ENCODE peak calls at places on chromosomes 16 and 17, in six cellular contexts. Z is kidney tubule cell, D is psoas muscle, V is iris pigment epithelial cell, S is HT1080, O is kidney. G is an unnamed sample.

GRCh38 chr17:76270127-76270592 is 5.0 kb downstream of the UBALD2 start:
- DNase-seq in Z (no peak), D (peak; percentile 66), V (no peak), S (no peak), O (peak; percentile 77), G (no peak)

GRCh38 chr17:927611-928461 is 51.7 kb downstream of the NXN start:
- DNase-seq in Z (peak; percentile 90), D (no peak), V (peak; percentile 97), S (peak; percentile 84), O (no peak), G (peak; percentile 95)

GRCh38 chr17:17751996-17752821 is 71.0 kb downstream of the RAI1 start:
- DNase-seq in Z (peak; percentile 96), D (peak; percentile 98), V (peak; percentile 95), S (peak; percentile 88), O (peak; percentile 99), G (peak; percentile 82)

GRCh38 chr16:54942353-54942943 is 11.8 kb downstream of the IRX5 start:
- DNase-seq in Z (no peak), D (no peak), V (no peak), S (no peak), O (no peak), G (no peak)

GRCh38 chr17:35046740-35047283 is 16.7 kb downstream of the RFFL start:
- DNase-seq in Z (peak; percentile 68), D (no peak), V (peak; percentile 89), S (peak; percentile 86), O (no peak), G (no peak)

GRCh38 chr17:52025231-52025630 is 133.3 kb downstream of the CA10 start:
- DNase-seq in Z (peak; percentile 66), D (no peak), V (peak; percentile 13), S (peak; percentile 1), O (no peak), G (no peak)

GRCh38 chr17:65514082-65514481 is 47.4 kb downstream of the AXIN2 start:
- DNase-seq in Z (peak; percentile 38), D (no peak), V (peak; percentile 66), S (peak; percentile 44), O (no peak), G (peak; percentile 79)

GRCh38 chr17:72693147-72693878 is 399.2 kb downstream of the SLC39A11 start:
- DNase-seq in Z (no peak), D (no peak), V (no peak), S (no peak), O (no peak), G (no peak)

GRCh38 chr17:41131979-41132378 is 8.0 kb upstream of the KRTAP4-12 start:
- DNase-seq in Z (peak; percentile 93), D (no peak), V (peak; percentile 55), S (peak; percentile 75), O (no peak), G (peak; percentile 76)

GRCh38 chr16:89383095-89384003 is 107.0 kb downstream of the ANKRD11 start:
- DNase-seq in Z (peak; percentile 61), D (peak; percentile 60), V (peak; percentile 71), S (no peak), O (peak; percentile 61), G (no peak)

GRCh38 chr17:79413591-79413990 is 197.3 kb downstream of the RBFOX3 start:
- DNase-seq in Z (no peak), D (no peak), V (no peak), S (no peak), O (no peak), G (no peak)

GRCh38 chr16:84294196-84295142 is at the start of gene WFDC1:
- DNase-seq in Z (no peak), D (no peak), V (no peak), S (no peak), O (peak; percentile 85), G (no peak)

GRCh38 chr17:7043544-7044268 is at the start of gene SLC16A11:
- DNase-seq in Z (no peak), D (peak; percentile 71), V (no peak), S (no peak), O (peak; percentile 85), G (no peak)

GRCh38 chr17:66541461-66542182 is 239.2 kb downstream of the PRKCA start:
- DNase-seq in Z (peak; percentile 54), D (no peak), V (peak; percentile 59), S (no peak), O (no peak), G (peak; percentile 74)

GRCh38 chr16:6189216-6189615 is 1091.6 kb upstream of the EEF2KMT start:
- DNase-seq in Z (no peak), D (no peak), V (no peak), S (no peak), O (no peak), G (no peak)

GRCh38 chr17:80889897-80890550 is 101.6 kb upstream of the CHMP6 start:
- DNase-seq in Z (no peak), D (peak; percentile 47), V (no peak), S (no peak), O (peak; percentile 65), G (no peak)

GRCh38 chr16:88591577-88592021 is 21.4 kb downstream of the ZC3H18 start:
- DNase-seq in Z (no peak), D (peak; percentile 66), V (no peak), S (no peak), O (no peak), G (no peak)

GRCh38 chr17:17060930-17061329 is 18.7 kb downstream of the MPRIP start:
- DNase-seq in Z (no peak), D (no peak), V (no peak), S (no peak), O (no peak), G (no peak)

GRCh38 chr17:19630035-19630434 is 18.5 kb upstream of the ALDH3A2 start:
- DNase-seq in Z (no peak), D (no peak), V (no peak), S (no peak), O (no peak), G (no peak)

GRCh38 chr16:13331918-13332317 is 430.5 kb downstream of the SHISA9 start:
- DNase-seq in Z (no peak), D (no peak), V (no peak), S (no peak), O (no peak), G (no peak)

GRCh38 chr16:30764816-30765465 is 2.8 kb downstream of the RNF40 start:
- DNase-seq in Z (no peak), D (no peak), V (no peak), S (no peak), O (peak; percentile 65), G (no peak)

GRCh38 chr16:49488740-49489525 is 115.3 kb downstream of the C16orf78 start:
- DNase-seq in Z (no peak), D (peak; percentile 34), V (no peak), S (no peak), O (no peak), G (no peak)

GRCh38 chr17:59298512-59298911 is 32.9 kb upstream of the YPEL2 start:
- DNase-seq in Z (no peak), D (no peak), V (peak; percentile 3), S (no peak), O (no peak), G (no peak)

GRCh38 chr16:88807142-88807625 is 3.6 kb downstream of the CDT1 start:
- DNase-seq in Z (no peak), D (peak; percentile 53), V (no peak), S (no peak), O (peak; percentile 74), G (no peak)

GRCh38 chr16:3022697-3023414 is 886 bp downstream of the HCFC1R1 start:
- DNase-seq in Z (no peak), D (peak; percentile 84), V (peak; percentile 12), S (peak; percentile 52), O (peak; percentile 77), G (no peak)

GRCh38 chr17:68592667-68593330 is 8.4 kb downstream of the FAM20A start:
- DNase-seq in Z (no peak), D (peak; percentile 56), V (no peak), S (no peak), O (no peak), G (no peak)

GRCh38 chr17:81578038-81578441 is 25.9 kb upstream of the FAAP100 start:
- DNase-seq in Z (peak; percentile 47), D (no peak), V (no peak), S (no peak), O (peak; percentile 59), G (no peak)